ENCODE peak calls at places on chromosome 16, in six cellular contexts. One of them, this sample, is unnamed.

GRCh38 chr16:12162151-12162559 is 185.6 kb downstream of the SNX29 start:
- DNase-seq in HEK293T: no peak
- DNase-seq in CD8-positive, alpha-beta memory T cell: no peak
- DNase-seq in AML-193: no peak
- DNase-seq in ovary: peak
- DNase-seq in activated B cell treated with CpG ODN at 0.5 μM for 24 hours: no peak
- DNase-seq in this sample: no peak

GRCh38 chr16:28304214-28304613 is 11.9 kb downstream of the SBK1 start:
- DNase-seq in AML-193: no peak
- DNase-seq in activated B cell treated with CpG ODN at 0.5 μM for 24 hours: no peak
- DNase-seq in ovary: peak
- DNase-seq in HEK293T: peak
- DNase-seq in CD8-positive, alpha-beta memory T cell: no peak
- DNase-seq in this sample: no peak

GRCh38 chr16:12613131-12613991 is 190.3 kb downstream of the CPPED1 start:
- DNase-seq in activated B cell treated with CpG ODN at 0.5 μM for 24 hours: no peak
- DNase-seq in HEK293T: no peak
- DNase-seq in AML-193: no peak
- DNase-seq in CD8-positive, alpha-beta memory T cell: no peak
- DNase-seq in ovary: no peak
- DNase-seq in this sample: no peak

GRCh38 chr16:83802559-83802958 is 5.2 kb upstream of the HSBP1 start:
- DNase-seq in AML-193: no peak
- DNase-seq in ovary: no peak
- DNase-seq in CD8-positive, alpha-beta memory T cell: no peak
- DNase-seq in activated B cell treated with CpG ODN at 0.5 μM for 24 hours: no peak
- DNase-seq in HEK293T: no peak
- DNase-seq in this sample: no peak

GRCh38 chr16:12573730-12574383 is 229.8 kb downstream of the CPPED1 start:
- DNase-seq in activated B cell treated with CpG ODN at 0.5 μM for 24 hours: no peak
- DNase-seq in CD8-positive, alpha-beta memory T cell: no peak
- DNase-seq in ovary: no peak
- DNase-seq in HEK293T: peak
- DNase-seq in AML-193: peak
- DNase-seq in this sample: no peak

GRCh38 chr16:71674229-71674628 is 48.2 kb downstream of the MARVELD3 start:
- DNase-seq in AML-193: no peak
- DNase-seq in activated B cell treated with CpG ODN at 0.5 μM for 24 hours: no peak
- DNase-seq in HEK293T: no peak
- DNase-seq in CD8-positive, alpha-beta memory T cell: no peak
- DNase-seq in ovary: no peak
- DNase-seq in this sample: no peak

GRCh38 chr16:59688006-59688405 is 953.9 kb upstream of the GOT2 start:
- DNase-seq in activated B cell treated with CpG ODN at 0.5 μM for 24 hours: no peak
- DNase-seq in CD8-positive, alpha-beta memory T cell: no peak
- DNase-seq in ovary: no peak
- DNase-seq in AML-193: no peak
- DNase-seq in HEK293T: no peak
- DNase-seq in this sample: no peak

GRCh38 chr16:57619606-57620315 is 8.7 kb upstream of the ADGRG1 start:
- DNase-seq in AML-193: no peak
- DNase-seq in ovary: peak
- DNase-seq in activated B cell treated with CpG ODN at 0.5 μM for 24 hours: no peak
- DNase-seq in CD8-positive, alpha-beta memory T cell: no peak
- DNase-seq in HEK293T: no peak
- DNase-seq in this sample: peak

GRCh38 chr16:14151256-14152030 is 80.3 kb downstream of the MRTFB start:
- DNase-seq in AML-193: no peak
- DNase-seq in HEK293T: peak
- DNase-seq in ovary: no peak
- DNase-seq in CD8-positive, alpha-beta memory T cell: no peak
- DNase-seq in activated B cell treated with CpG ODN at 0.5 μM for 24 hours: no peak
- DNase-seq in this sample: no peak

GRCh38 chr16:2224183-2224486 is 744 bp downstream of the E4F1 start:
- DNase-seq in ovary: no peak
- DNase-seq in activated B cell treated with CpG ODN at 0.5 μM for 24 hours: no peak
- DNase-seq in CD8-positive, alpha-beta memory T cell: no peak
- DNase-seq in HEK293T: no peak
- DNase-seq in AML-193: peak
- DNase-seq in this sample: no peak

GRCh38 chr16:17070882-17071592 is 399.7 kb downstream of the XYLT1 start:
- DNase-seq in CD8-positive, alpha-beta memory T cell: peak
- DNase-seq in HEK293T: no peak
- DNase-seq in activated B cell treated with CpG ODN at 0.5 μM for 24 hours: peak
- DNase-seq in ovary: peak
- DNase-seq in AML-193: peak
- DNase-seq in this sample: peak

GRCh38 chr16:79114759-79115158 is 485.8 kb downstream of the MAF start:
- DNase-seq in activated B cell treated with CpG ODN at 0.5 μM for 24 hours: no peak
- DNase-seq in AML-193: no peak
- DNase-seq in CD8-positive, alpha-beta memory T cell: no peak
- DNase-seq in ovary: no peak
- DNase-seq in HEK293T: no peak
- DNase-seq in this sample: no peak

GRCh38 chr16:4945560-4946502 is 8.9 kb upstream of the PPL start:
- DNase-seq in HEK293T: no peak
- DNase-seq in ovary: peak
- DNase-seq in activated B cell treated with CpG ODN at 0.5 μM for 24 hours: no peak
- DNase-seq in AML-193: no peak
- DNase-seq in CD8-positive, alpha-beta memory T cell: no peak
- DNase-seq in this sample: no peak

GRCh38 chr16:87854053-87854906 is 15.0 kb downstream of the SLC7A5 start:
- DNase-seq in AML-193: no peak
- DNase-seq in activated B cell treated with CpG ODN at 0.5 μM for 24 hours: no peak
- DNase-seq in CD8-positive, alpha-beta memory T cell: no peak
- DNase-seq in HEK293T: no peak
- DNase-seq in ovary: peak
- DNase-seq in this sample: no peak

GRCh38 chr16:47136101-47136820 is 7.5 kb downstream of the NETO2 start:
- DNase-seq in activated B cell treated with CpG ODN at 0.5 μM for 24 hours: no peak
- DNase-seq in CD8-positive, alpha-beta memory T cell: no peak
- DNase-seq in ovary: no peak
- DNase-seq in HEK293T: no peak
- DNase-seq in AML-193: peak
- DNase-seq in this sample: no peak

GRCh38 chr16:75472908-75473877 is 8.7 kb upstream of the TMEM170A start:
- DNase-seq in CD8-positive, alpha-beta memory T cell: no peak
- DNase-seq in AML-193: no peak
- DNase-seq in activated B cell treated with CpG ODN at 0.5 μM for 24 hours: no peak
- DNase-seq in HEK293T: no peak
- DNase-seq in ovary: no peak
- DNase-seq in this sample: no peak

GRCh38 chr16:30609002-30609927 is 924 bp downstream of the ZNF689 start:
- DNase-seq in AML-193: no peak
- DNase-seq in activated B cell treated with CpG ODN at 0.5 μM for 24 hours: no peak
- DNase-seq in CD8-positive, alpha-beta memory T cell: no peak
- DNase-seq in ovary: peak
- DNase-seq in HEK293T: peak
- DNase-seq in this sample: no peak

GRCh38 chr16:10978846-10979446 is 34.6 kb downstream of the CLEC16A start:
- DNase-seq in HEK293T: no peak
- DNase-seq in AML-193: no peak
- DNase-seq in activated B cell treated with CpG ODN at 0.5 μM for 24 hours: no peak
- DNase-seq in CD8-positive, alpha-beta memory T cell: no peak
- DNase-seq in ovary: no peak
- DNase-seq in this sample: no peak

GRCh38 chr16:82891424-82891823 is 264.7 kb downstream of the CDH13 start:
- DNase-seq in activated B cell treated with CpG ODN at 0.5 μM for 24 hours: no peak
- DNase-seq in HEK293T: no peak
- DNase-seq in ovary: no peak
- DNase-seq in CD8-positive, alpha-beta memory T cell: no peak
- DNase-seq in AML-193: no peak
- DNase-seq in this sample: no peak

GRCh38 chr16:1505912-1506311 is 12.8 kb downstream of the TELO2 start:
- DNase-seq in ovary: no peak
- DNase-seq in CD8-positive, alpha-beta memory T cell: no peak
- DNase-seq in HEK293T: no peak
- DNase-seq in AML-193: no peak
- DNase-seq in activated B cell treated with CpG ODN at 0.5 μM for 24 hours: no peak
- DNase-seq in this sample: no peak

GRCh38 chr16:69619514-69619913 is 53.7 kb downstream of the NFAT5 start:
- DNase-seq in AML-193: no peak
- DNase-seq in activated B cell treated with CpG ODN at 0.5 μM for 24 hours: no peak
- DNase-seq in ovary: no peak
- DNase-seq in HEK293T: no peak
- DNase-seq in CD8-positive, alpha-beta memory T cell: no peak
- DNase-seq in this sample: no peak

GRCh38 chr16:1362807-1363206 is 11.1 kb downstream of the GNPTG start:
- DNase-seq in CD8-positive, alpha-beta memory T cell: no peak
- DNase-seq in ovary: no peak
- DNase-seq in activated B cell treated with CpG ODN at 0.5 μM for 24 hours: no peak
- DNase-seq in HEK293T: no peak
- DNase-seq in AML-193: no peak
- DNase-seq in this sample: no peak

GRCh38 chr16:56525154-56525720 is 5.4 kb upstream of the BBS2 start:
- DNase-seq in AML-193: no peak
- DNase-seq in ovary: no peak
- DNase-seq in HEK293T: no peak
- DNase-seq in CD8-positive, alpha-beta memory T cell: no peak
- DNase-seq in activated B cell treated with CpG ODN at 0.5 μM for 24 hours: no peak
- DNase-seq in this sample: no peak

This sample was measured in CD14-positive monocyte.